ENCODE peak calls at places on chromosomes 1 and 21, in eight cellular contexts. One of them, this sample, is unnamed. For H3K4me1, the result is how much of the 10 kb centered on the place peaks cover.

GRCh38 chr1:181783208-181783607 is 278.3 kb downstream of the ZNF648 start:
- DNase-seq in H1: no peak
- DNase-seq in breast epithelium: no peak
- DNase-seq in GM23338: peak
- DNase-seq in HepG2: no peak
- DNase-seq in stomach: no peak
- DNase-seq in SK-N-SH: no peak
- DNase-seq in sigmoid colon: no peak
- DNase-seq in this sample: no peak

GRCh38 chr1:1290238-1290731 is 10.0 kb downstream of the SCNN1D start:
- DNase-seq in H1: peak
- DNase-seq in breast epithelium: no peak
- DNase-seq in GM23338: peak
- DNase-seq in HepG2: peak
- DNase-seq in stomach: peak
- DNase-seq in SK-N-SH: peak
- DNase-seq in sigmoid colon: no peak
- DNase-seq in this sample: no peak

GRCh38 chr1:21670059-21670881 is 1.1 kb upstream of the RAP1GAP start:
- DNase-seq in H1: no peak
- DNase-seq in breast epithelium: no peak
- DNase-seq in GM23338: peak
- DNase-seq in HepG2: no peak
- DNase-seq in stomach: no peak
- DNase-seq in SK-N-SH: no peak
- DNase-seq in sigmoid colon: peak
- DNase-seq in this sample: no peak

GRCh38 chr1:180482425-180483275 is 19.7 kb downstream of the ACBD6 start:
- DNase-seq in H1: no peak
- DNase-seq in breast epithelium: no peak
- DNase-seq in GM23338: peak
- DNase-seq in HepG2: peak
- DNase-seq in stomach: no peak
- DNase-seq in SK-N-SH: peak
- DNase-seq in sigmoid colon: no peak
- DNase-seq in this sample: no peak

GRCh38 chr1:188583133-188583532 is 1754.4 kb downstream of the PLA2G4A start:
- DNase-seq in H1: no peak
- DNase-seq in breast epithelium: no peak
- DNase-seq in GM23338: no peak
- DNase-seq in HepG2: no peak
- DNase-seq in stomach: no peak
- DNase-seq in SK-N-SH: no peak
- DNase-seq in sigmoid colon: no peak
- DNase-seq in this sample: no peak

GRCh38 chr1:196545239-196545638 is 63.0 kb downstream of the KCNT2 start:
- DNase-seq in H1: no peak
- DNase-seq in breast epithelium: no peak
- DNase-seq in GM23338: no peak
- DNase-seq in HepG2: no peak
- DNase-seq in stomach: no peak
- DNase-seq in SK-N-SH: no peak
- DNase-seq in sigmoid colon: no peak
- DNase-seq in this sample: no peak

GRCh38 chr1:3174487-3175247 is 105.7 kb downstream of the PRDM16 start:
- DNase-seq in H1: no peak
- DNase-seq in breast epithelium: peak
- DNase-seq in GM23338: no peak
- DNase-seq in HepG2: no peak
- DNase-seq in stomach: peak
- DNase-seq in SK-N-SH: no peak
- DNase-seq in sigmoid colon: peak
- DNase-seq in this sample: no peak

GRCh38 chr1:203124011-203124410 is 3.5 kb upstream of the ADORA1 start:
- DNase-seq in H1: no peak
- DNase-seq in breast epithelium: no peak
- DNase-seq in GM23338: no peak
- DNase-seq in HepG2: no peak
- DNase-seq in stomach: no peak
- DNase-seq in SK-N-SH: no peak
- DNase-seq in sigmoid colon: no peak
- DNase-seq in this sample: no peak

GRCh38 chr21:43928726-43929125 is 63.7 kb downstream of the AGPAT3 start:
- DNase-seq in H1: no peak
- DNase-seq in breast epithelium: no peak
- DNase-seq in GM23338: no peak
- DNase-seq in HepG2: no peak
- DNase-seq in stomach: peak
- DNase-seq in SK-N-SH: no peak
- DNase-seq in sigmoid colon: no peak
- DNase-seq in this sample: no peak

GRCh38 chr21:43928230-43928607 is 63.2 kb downstream of the AGPAT3 start:
- DNase-seq in H1: no peak
- DNase-seq in breast epithelium: no peak
- DNase-seq in GM23338: no peak
- DNase-seq in HepG2: no peak
- DNase-seq in stomach: no peak
- DNase-seq in SK-N-SH: no peak
- DNase-seq in sigmoid colon: no peak
- DNase-seq in this sample: no peak

GRCh38 chr21:43926196-43926595 is 61.2 kb downstream of the AGPAT3 start:
- DNase-seq in H1: no peak
- DNase-seq in breast epithelium: no peak
- DNase-seq in GM23338: no peak
- DNase-seq in HepG2: no peak
- DNase-seq in stomach: no peak
- DNase-seq in SK-N-SH: no peak
- DNase-seq in sigmoid colon: no peak
- DNase-seq in this sample: no peak

GRCh38 chr21:43929217-43929971 is 64.4 kb downstream of the AGPAT3 start:
- DNase-seq in H1: peak
- DNase-seq in breast epithelium: no peak
- DNase-seq in GM23338: no peak
- DNase-seq in HepG2: no peak
- DNase-seq in stomach: peak
- DNase-seq in SK-N-SH: no peak
- DNase-seq in sigmoid colon: no peak
- DNase-seq in this sample: no peak

DNA sequence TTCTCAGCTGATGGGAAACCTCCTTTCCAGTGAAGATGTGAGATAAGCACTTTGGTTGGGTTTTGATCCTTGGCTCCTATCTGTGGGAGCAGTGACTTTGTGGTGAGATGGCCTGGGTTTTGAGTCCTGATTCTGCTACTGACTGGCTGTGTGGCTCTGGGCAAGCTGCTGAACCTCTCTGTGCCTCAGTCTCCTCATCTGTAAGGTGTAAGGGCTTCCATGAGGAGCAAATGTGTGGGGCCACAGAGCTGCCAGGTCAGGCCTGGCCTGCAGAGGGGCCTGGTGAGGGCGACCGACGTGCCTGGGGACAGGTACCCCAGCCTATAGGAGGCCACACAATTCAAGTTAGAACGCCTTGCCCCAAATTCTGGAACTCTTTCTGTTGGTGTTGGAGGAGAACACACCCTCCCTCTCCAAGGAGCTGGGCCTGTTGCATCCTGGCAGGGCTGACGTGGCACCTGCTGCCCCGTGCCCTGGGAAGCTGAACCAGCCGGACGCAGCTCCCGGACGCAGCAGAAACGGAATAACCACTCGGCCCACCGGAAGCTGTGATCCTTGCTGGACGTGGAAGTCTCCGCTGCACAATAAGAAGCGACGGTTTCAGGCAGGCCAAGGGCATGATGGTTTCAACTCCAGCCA is 62.7 kb downstream of the AGPAT3 start:
- DNase-seq in H1: no peak
- DNase-seq in breast epithelium: no peak
- DNase-seq in GM23338: no peak
- DNase-seq in HepG2: no peak
- DNase-seq in stomach: no peak
- DNase-seq in SK-N-SH: no peak
- DNase-seq in sigmoid colon: no peak
- DNase-seq in this sample: no peak
- TF ChIP-seq POLR2AphosphoS5 in H1: no peak
- TF ChIP-seq POLR2AphosphoS5 in breast epithelium: no peak
- TF ChIP-seq POLR2AphosphoS5 in GM23338: no peak
- TF ChIP-seq POLR2AphosphoS5 in HepG2: no peak
- TF ChIP-seq POLR2AphosphoS5 in stomach: no peak
- TF ChIP-seq POLR2AphosphoS5 in SK-N-SH: no peak
- TF ChIP-seq POLR2AphosphoS5 in sigmoid colon: no peak
- TF ChIP-seq POLR2AphosphoS5 in this sample: no peak

DNA sequence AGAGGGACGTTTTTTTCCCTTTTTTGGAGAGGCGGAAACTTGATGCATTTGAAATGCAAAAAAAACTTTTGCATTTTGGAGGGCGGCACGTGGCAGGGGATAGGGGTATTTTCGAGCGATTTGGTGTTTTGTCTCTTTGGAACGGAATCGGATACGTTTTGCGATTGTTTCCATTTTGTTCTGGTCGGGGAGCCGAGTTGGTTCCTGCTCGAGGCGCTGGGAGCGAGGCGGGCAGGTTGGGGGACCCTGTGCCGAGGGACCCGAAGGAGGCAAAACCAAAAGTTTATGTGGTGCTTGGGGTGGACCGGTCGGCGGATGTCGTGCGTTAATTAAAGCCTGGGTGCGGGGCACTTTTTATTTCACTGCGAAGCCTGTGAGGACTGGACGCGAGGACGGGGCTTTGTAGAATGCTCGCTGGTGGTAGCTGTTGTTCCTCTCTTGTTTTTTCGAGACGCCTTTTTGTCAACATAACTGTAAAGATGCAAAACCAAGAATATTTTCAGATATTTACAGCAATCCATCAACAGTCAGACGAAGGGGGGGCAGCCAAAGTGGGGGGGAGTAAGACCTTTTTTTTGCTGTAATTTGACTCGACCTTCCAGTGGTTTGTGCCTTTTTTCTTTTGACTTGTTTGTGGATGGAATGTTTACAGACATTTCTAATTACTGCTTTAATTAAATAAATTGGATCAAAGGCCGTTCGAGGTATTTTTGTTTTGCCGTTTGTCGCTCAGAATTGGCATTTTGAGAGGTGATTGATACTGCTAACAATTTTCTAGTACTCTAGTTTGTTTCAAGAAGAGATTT is 1.0 kb downstream of the H3-3A start:
- DNase-seq in H1: peak
- DNase-seq in breast epithelium: peak
- DNase-seq in GM23338: peak
- DNase-seq in HepG2: peak
- DNase-seq in stomach: peak
- DNase-seq in SK-N-SH: peak
- DNase-seq in sigmoid colon: peak
- DNase-seq in this sample: no peak
- H3K4me1 ChIP-seq in H1: under half
- H3K4me1 ChIP-seq in breast epithelium: under half
- H3K4me1 ChIP-seq in GM23338: under half
- H3K4me1 ChIP-seq in HepG2: under half
- H3K4me1 ChIP-seq in stomach: under half
- H3K4me1 ChIP-seq in SK-N-SH: under half
- H3K4me1 ChIP-seq in sigmoid colon: under half
- H3K4me1 ChIP-seq in this sample: half or more

GRCh38 chr1:52601976-52602327 is 219 bp upstream of the GPX7 start:
- DNase-seq in H1: no peak
- DNase-seq in breast epithelium: no peak
- DNase-seq in GM23338: peak
- DNase-seq in HepG2: no peak
- DNase-seq in stomach: no peak
- DNase-seq in SK-N-SH: no peak
- DNase-seq in sigmoid colon: no peak
- DNase-seq in this sample: no peak

GRCh38 chr1:52603680-52604501 is 1.7 kb downstream of the GPX7 start:
- DNase-seq in H1: no peak
- DNase-seq in breast epithelium: no peak
- DNase-seq in GM23338: no peak
- DNase-seq in HepG2: no peak
- DNase-seq in stomach: no peak
- DNase-seq in SK-N-SH: no peak
- DNase-seq in sigmoid colon: no peak
- DNase-seq in this sample: no peak

GRCh38 chr1:52601519-52601918 is 652 bp upstream of the GPX7 start:
- DNase-seq in H1: no peak
- DNase-seq in breast epithelium: no peak
- DNase-seq in GM23338: no peak
- DNase-seq in HepG2: no peak
- DNase-seq in stomach: no peak
- DNase-seq in SK-N-SH: peak
- DNase-seq in sigmoid colon: no peak
- DNase-seq in this sample: no peak

GRCh38 chr1:52603301-52603675 is 1.1 kb downstream of the GPX7 start:
- DNase-seq in H1: no peak
- DNase-seq in breast epithelium: no peak
- DNase-seq in GM23338: no peak
- DNase-seq in HepG2: no peak
- DNase-seq in stomach: no peak
- DNase-seq in SK-N-SH: peak
- DNase-seq in sigmoid colon: no peak
- DNase-seq in this sample: no peak

GRCh38 chr1:52602328-52603300 is at the start of gene GPX7:
- DNase-seq in H1: peak
- DNase-seq in breast epithelium: no peak
- DNase-seq in GM23338: peak
- DNase-seq in HepG2: no peak
- DNase-seq in stomach: peak
- DNase-seq in SK-N-SH: peak
- DNase-seq in sigmoid colon: peak
- DNase-seq in this sample: no peak
- TF ChIP-seq POLR2AphosphoS5 in H1: peak
- TF ChIP-seq POLR2AphosphoS5 in breast epithelium: no peak
- TF ChIP-seq POLR2AphosphoS5 in GM23338: peak
- TF ChIP-seq POLR2AphosphoS5 in HepG2: no peak
- TF ChIP-seq POLR2AphosphoS5 in stomach: no peak
- TF ChIP-seq POLR2AphosphoS5 in SK-N-SH: no peak
- TF ChIP-seq POLR2AphosphoS5 in sigmoid colon: no peak
- TF ChIP-seq POLR2AphosphoS5 in this sample: no peak

GRCh38 chr1:26788836-26789611 is 1.3 kb downstream of the PIGV start:
- DNase-seq in H1: peak
- DNase-seq in breast epithelium: peak
- DNase-seq in GM23338: peak
- DNase-seq in HepG2: peak
- DNase-seq in stomach: peak
- DNase-seq in SK-N-SH: peak
- DNase-seq in sigmoid colon: peak
- DNase-seq in this sample: no peak

GRCh38 chr1:26787706-26788514 is at the start of gene PIGV:
- DNase-seq in H1: peak
- DNase-seq in breast epithelium: peak
- DNase-seq in GM23338: peak
- DNase-seq in HepG2: peak
- DNase-seq in stomach: peak
- DNase-seq in SK-N-SH: peak
- DNase-seq in sigmoid colon: peak
- DNase-seq in this sample: no peak

GRCh38 chr1:26789612-26789865 is 1.8 kb downstream of the PIGV start:
- DNase-seq in H1: no peak
- DNase-seq in breast epithelium: no peak
- DNase-seq in GM23338: no peak
- DNase-seq in HepG2: no peak
- DNase-seq in stomach: no peak
- DNase-seq in SK-N-SH: no peak
- DNase-seq in sigmoid colon: no peak
- DNase-seq in this sample: no peak

GRCh38 chr1:26787381-26787705 is 407 bp upstream of the PIGV start:
- DNase-seq in H1: no peak
- DNase-seq in breast epithelium: no peak
- DNase-seq in GM23338: no peak
- DNase-seq in HepG2: no peak
- DNase-seq in stomach: peak
- DNase-seq in SK-N-SH: no peak
- DNase-seq in sigmoid colon: no peak
- DNase-seq in this sample: no peak

DNA sequence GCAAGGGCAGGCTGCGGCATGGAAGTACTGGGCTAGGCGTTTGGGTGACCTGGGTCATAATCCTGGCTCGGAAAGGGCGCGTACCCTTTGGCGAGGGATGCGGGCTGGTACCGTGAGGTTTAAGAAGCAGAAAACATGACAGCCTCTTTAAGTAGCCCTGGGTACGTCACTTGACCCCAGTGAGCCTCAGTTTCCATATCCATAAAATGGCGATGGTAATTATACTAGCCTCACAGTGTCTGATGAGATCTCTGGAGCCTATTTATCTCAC is 700 bp downstream of the PIGV start:
- DNase-seq in H1: no peak
- DNase-seq in breast epithelium: no peak
- DNase-seq in GM23338: no peak
- DNase-seq in HepG2: no peak
- DNase-seq in stomach: no peak
- DNase-seq in SK-N-SH: no peak
- DNase-seq in sigmoid colon: no peak
- DNase-seq in this sample: no peak
- H3K4me1 ChIP-seq in H1: under half
- H3K4me1 ChIP-seq in breast epithelium: under half
- H3K4me1 ChIP-seq in GM23338: under half
- H3K4me1 ChIP-seq in HepG2: half or more
- H3K4me1 ChIP-seq in stomach: half or more
- H3K4me1 ChIP-seq in SK-N-SH: under half
- H3K4me1 ChIP-seq in sigmoid colon: under half
- H3K4me1 ChIP-seq in this sample: under half